ENCODE peak calls at places on chromosomes 11 and 22, in nine cellular contexts. D, S, O, B, L, C, A, U and N are unnamed samples.

GRCh38 chr11:92347404-92347803 is 122.8 kb downstream of the FAT3 start:
- DNase-seq in D (no peak), U (no peak), S (no peak), A (no peak), O (no peak), B (peak; percentile 35), L (no peak), C (no peak), N (no peak)

GRCh38 chr11:65645710-65646109 is 7.8 kb downstream of the SIPA1 start:
- DNase-seq in U (no peak), A (no peak), S (no peak), B (peak; percentile 17), D (peak; percentile 84), O (no peak), C (no peak), L (no peak), N (peak; percentile 46)

GRCh38 chr22:44691796-44692661 is 10.0 kb upstream of the PRR5 start:
- DNase-seq in D (no peak), L (no peak), A (no peak), B (peak; percentile 57), U (peak; percentile 82), C (no peak), S (no peak), O (no peak), N (no peak)

GRCh38 chr22:44815099-44816070 is 63.0 kb downstream of the ARHGAP8 start:
- DNase-seq in C (no peak), A (no peak), D (no peak), S (no peak), B (peak; percentile 84), L (peak; percentile 6), O (no peak), U (no peak), N (peak; percentile 47)

GRCh38 chr11:41878158-41878557 is 418.7 kb upstream of the LRRC4C start:
- DNase-seq in D (no peak), B (no peak), S (no peak), L (no peak), U (no peak), A (no peak), O (no peak), C (no peak), N (no peak)

GRCh38 chr11:27468643-27469332 is 3.8 kb downstream of the LGR4 start:
- DNase-seq in L (no peak), A (no peak), D (no peak), O (no peak), B (no peak), S (peak; percentile 25), C (no peak), U (no peak), N (no peak)

GRCh38 chr11:133163463-133164419 is 368.6 kb downstream of the OPCML start:
- DNase-seq in O (no peak), D (peak; percentile 23), C (no peak), A (no peak), B (peak; percentile 84), U (no peak), L (no peak), S (peak; percentile 71), N (no peak)

GRCh38 chr11:58958500-58958899 is 19.2 kb downstream of the GLYATL1 start:
- DNase-seq in O (no peak), S (peak; percentile 43), A (peak; percentile 9), U (no peak), D (peak; percentile 24), B (peak; percentile 9), L (no peak), C (no peak), N (no peak)

GRCh38 chr11:75406338-75406777 is 7.0 kb downstream of the RPS3 start:
- DNase-seq in A (peak; percentile 94), S (no peak), O (no peak), C (no peak), L (no peak), B (no peak), U (no peak), D (peak; percentile 31), N (no peak)

GRCh38 chr22:29072193-29072978 is 449 bp upstream of the KREMEN1 start:
- DNase-seq in U (peak; percentile 97), C (peak; percentile 82), L (peak; percentile 95), S (peak; percentile 97), B (peak; percentile 95), D (peak; percentile 77), A (peak; percentile 50), O (peak; percentile 92), N (peak; percentile 95)

GRCh38 chr22:31248138-31248745 is 36.1 kb downstream of the LIMK2 start:
- DNase-seq in L (peak; percentile 77), U (peak; percentile 99), S (peak; percentile 92), C (no peak), D (peak; percentile 96), O (peak; percentile 79), B (peak; percentile 96), A (peak; percentile 60), N (peak; percentile 87)

GRCh38 chr22:47550524-47551437 is 788.3 kb downstream of the TBC1D22A start:
- DNase-seq in U (peak; percentile 15), A (no peak), L (no peak), D (no peak), B (peak; percentile 85), O (no peak), C (no peak), S (no peak), N (no peak)

GRCh38 chr11:44133335-44133946 is 38.0 kb downstream of the EXT2 start:
- DNase-seq in D (peak; percentile 55), L (no peak), C (no peak), U (no peak), A (peak; percentile 64), B (peak; percentile 69), O (no peak), S (peak; percentile 56), N (no peak)